ENCODE peak calls at places on chromosome 20, in seven cellular contexts. Y is psoas muscle, O is transverse colon, R is HCT116, U is astrocyte of the cerebellum, J is lower leg skin, S is fibroblast of mammary gland. W is an unnamed sample.
A peak's percentile ranks its signal among the peaks of the same experiment; 100 is the strongest.

GRCh38 chr20:47782920-47783552 is 2.2 kb downstream of the SULF2 start:
- DNase-seq in Y (no peak), O (no peak), R (no peak), U (no peak), J (no peak), S (no peak), W (no peak)

GRCh38 chr20:34701405-34702085 is 2.6 kb upstream of the TP53INP2 start:
- DNase-seq in Y (no peak), O (no peak), R (no peak), U (no peak), J (no peak), S (no peak), W (no peak)

GRCh38 chr20:2840967-2841531 is 504 bp downstream of the VPS16 start:
- DNase-seq in Y (peak; percentile 80), O (peak; percentile 53), R (no peak), U (no peak), J (peak; percentile 54), S (peak; percentile 66), W (peak; percentile 21)

GRCh38 chr20:14142964-14143627 is 147.8 kb downstream of the MACROD2 start:
- DNase-seq in Y (no peak), O (no peak), R (no peak), U (peak; percentile 34), J (no peak), S (peak; percentile 62), W (peak; percentile 55)

GRCh38 chr20:1309439-1309847 is 19.5 kb downstream of the SDCBP2 start:
- DNase-seq in Y (no peak), O (no peak), R (no peak), U (no peak), J (no peak), S (no peak), W (no peak)

GRCh38 chr20:37193821-37194220 is 14.5 kb upstream of the MROH8 start:
- DNase-seq in Y (no peak), O (no peak), R (no peak), U (no peak), J (no peak), S (no peak), W (no peak)

GRCh38 chr20:43322851-43323250 is 133.1 kb upstream of the PTPRT start:
- DNase-seq in Y (no peak), O (no peak), R (no peak), U (no peak), J (no peak), S (peak; percentile 47), W (no peak)

GRCh38 chr20:22529150-22530019 is 55.0 kb downstream of the FOXA2 start:
- DNase-seq in Y (no peak), O (no peak), R (no peak), U (no peak), J (no peak), S (no peak), W (no peak)

DNA sequence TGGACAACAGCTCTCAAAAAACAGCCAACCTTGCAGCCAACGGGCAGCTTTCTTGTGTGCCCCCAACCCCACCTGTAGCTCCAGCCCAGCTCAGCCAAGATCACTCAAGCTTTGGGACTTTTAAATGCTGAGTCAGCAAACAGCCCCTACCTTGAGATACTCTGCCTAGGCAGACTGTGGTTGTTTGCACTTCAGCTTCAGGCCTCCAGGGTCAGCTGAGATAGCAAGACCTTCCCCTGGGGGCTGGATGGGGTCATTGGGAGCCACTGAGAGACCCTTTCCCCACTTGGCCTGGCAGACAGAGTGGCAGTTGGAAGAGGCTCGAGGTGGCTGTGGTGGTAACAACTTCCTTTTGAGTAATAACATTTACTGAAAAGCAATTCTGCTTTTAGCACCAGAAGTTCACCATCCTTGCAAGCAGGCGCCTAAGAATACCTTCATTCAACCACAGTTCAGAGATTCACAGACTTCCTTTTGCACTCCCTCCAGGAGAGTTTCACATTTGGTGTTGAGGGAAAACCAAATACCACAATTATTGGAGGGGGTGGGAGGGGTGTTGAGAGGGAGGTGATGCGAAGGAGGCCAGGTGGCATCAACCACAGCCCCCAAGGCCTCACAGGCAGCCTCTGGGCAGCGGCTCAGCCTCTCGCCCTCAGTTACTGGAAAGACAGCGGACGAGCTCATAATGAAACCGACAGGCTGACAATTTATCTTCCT is 148.0 kb downstream of the CEBPB start:
- DNase-seq in Y (no peak), O (no peak), R (no peak), U (peak; percentile 32), J (peak; percentile 15), S (no peak), W (no peak)
- H3K4me3 ChIP-seq in Y (no peak overlapping the region), O (no peak overlapping the region), R (no peak overlapping the region), U (no peak overlapping the region), J (no peak overlapping the region), S (no peak overlapping the region), W (no peak overlapping the region)

GRCh38 chr20:38429301-38429700 is 5.8 kb downstream of the SNHG17 start:
- DNase-seq in Y (no peak), O (no peak), R (no peak), U (no peak), J (no peak), S (no peak), W (no peak)
- H3K4me3 ChIP-seq in Y (no peak overlapping the region), O (no peak overlapping the region), R (no peak overlapping the region), U (no peak overlapping the region), J (no peak overlapping the region), S (no peak overlapping the region), W (no peak overlapping the region)

GRCh38 chr20:54134445-54135220 is 39.2 kb downstream of the CYP24A1 start:
- DNase-seq in Y (no peak), O (no peak), R (peak; percentile 76), U (no peak), J (no peak), S (peak; percentile 68), W (peak; percentile 92)

GRCh38 chr20:54133434-54134427 is 40.1 kb downstream of the CYP24A1 start:
- DNase-seq in Y (no peak), O (peak; percentile 60), R (peak; percentile 63), U (no peak), J (no peak), S (peak; percentile 58), W (peak; percentile 73)

GRCh38 chr20:54132612-54133433 is 41.0 kb downstream of the CYP24A1 start:
- DNase-seq in Y (no peak), O (peak; percentile 24), R (peak; percentile 92), U (peak; percentile 94), J (peak; percentile 73), S (peak; percentile 100), W (peak; percentile 100)

GRCh38 chr20:54129350-54129749 is 44.4 kb downstream of the CYP24A1 start:
- DNase-seq in Y (no peak), O (no peak), R (no peak), U (no peak), J (no peak), S (no peak), W (no peak)

GRCh38 chr20:54131675-54132611 is 41.8 kb downstream of the CYP24A1 start:
- DNase-seq in Y (no peak), O (no peak), R (no peak), U (no peak), J (no peak), S (no peak), W (no peak)
- H3K4me3 ChIP-seq in Y (no peak overlapping the region), O (no peak overlapping the region), R (no peak overlapping the region), U (no peak overlapping the region), J (no peak overlapping the region), S (no peak overlapping the region), W (no peak overlapping the region)

GRCh38 chr20:50426865-50427739 is 83.1 kb upstream of the PTPN1 start:
- DNase-seq in Y (peak; percentile 39), O (no peak), R (no peak), U (no peak), J (no peak), S (no peak), W (no peak)
- H3K4me3 ChIP-seq in Y (no peak overlapping the region), O (no peak overlapping the region), R (no peak overlapping the region), U (no peak overlapping the region), J (no peak overlapping the region), S (no peak overlapping the region), W (no peak overlapping the region)

GRCh38 chr20:31845300-31845863 is at the start of gene FOXS1:
- DNase-seq in Y (peak; percentile 65), O (no peak), R (no peak), U (no peak), J (no peak), S (no peak), W (peak; percentile 29)
- H3K4me3 ChIP-seq in Y (peak within 1 kb of the TSS; percentile 53), O (no peak within 1 kb of the TSS), R (no peak within 1 kb of the TSS), U (no peak within 1 kb of the TSS), J (no peak within 1 kb of the TSS), S (no peak within 1 kb of the TSS), W (no peak within 1 kb of the TSS)

GRCh38 chr20:21184810-21185209 is 58.9 kb downstream of the KIZ start:
- DNase-seq in Y (no peak), O (no peak), R (no peak), U (no peak), J (no peak), S (peak; percentile 46), W (peak; percentile 86)
- H3K4me3 ChIP-seq in Y (no peak overlapping the region), O (no peak overlapping the region), R (no peak overlapping the region), U (no peak overlapping the region), J (no peak overlapping the region), S (no peak overlapping the region), W (no peak overlapping the region)

W was measured in bronchial epithelial cell.